ENCODE peak calls at places on chromosome 1, in eight cellular contexts. A is iPS DF 6.9, Z is thoracic aorta, K is suprapubic skin, M is body of pancreas, O is NT2/D1, N is H7, U is left lung. C is an unnamed sample. For H3K27me3, the result is how much of the 10 kb centered on the place peaks cover.

GRCh38 chr1:166080965-166081870 is 85.6 kb downstream of the FAM78B start:
- DNase-seq in M (no peak), Z (no peak), N (no peak), O (no peak), U (no peak), K (no peak), A (no peak), C (no peak)

GRCh38 chr1:5502310-5503194 is 489.7 kb downstream of the NPHP4 start:
- DNase-seq in U (no peak), N (no peak), A (no peak), O (no peak), Z (no peak), K (no peak), M (no peak), C (no peak)

GRCh38 chr1:233033366-233033765 is 83.0 kb downstream of the NTPCR start:
- DNase-seq in M (no peak), U (no peak), O (no peak), K (no peak), A (no peak), Z (no peak), N (no peak), C (no peak)

GRCh38 chr1:220680085-220680687 is 10.0 kb upstream of the C1orf115 start:
- DNase-seq in O (peak), N (peak), Z (no peak), K (no peak), A (peak), M (peak), U (no peak), C (peak)

GRCh38 chr1:203278087-203278884 is 27.0 kb upstream of the BTG2 start:
- DNase-seq in O (no peak), U (peak), A (no peak), N (peak), Z (peak), K (peak), M (peak), C (peak)

GRCh38 chr1:91774520-91775203 is 111.3 kb downstream of the TGFBR3 start:
- DNase-seq in U (no peak), O (no peak), A (no peak), Z (no peak), K (no peak), M (no peak), N (no peak), C (no peak)

GRCh38 chr1:184635347-184636155 is 119.1 kb downstream of the EDEM3 start:
- DNase-seq in U (no peak), A (no peak), Z (no peak), K (no peak), M (no peak), N (no peak), O (no peak), C (peak)

GRCh38 chr1:192950926-192951325 is 108.2 kb downstream of the UCHL5 start:
- DNase-seq in U (no peak), O (no peak), N (no peak), A (no peak), M (no peak), Z (no peak), K (no peak), C (no peak)

GRCh38 chr1:119544165-119544762 is 37.3 kb downstream of the HSD3B1 start:
- DNase-seq in N (peak), U (no peak), O (peak), Z (no peak), A (peak), M (peak), K (no peak), C (no peak)

GRCh38 chr1:66446261-66447001 is 87.5 kb upstream of the SGIP1 start:
- DNase-seq in U (no peak), N (peak), K (no peak), A (no peak), O (peak), M (no peak), Z (no peak), C (peak)

GRCh38 chr1:45723248-45723930 is 27.1 kb downstream of the IPP start:
- DNase-seq in Z (no peak), N (no peak), U (no peak), K (no peak), M (no peak), O (no peak), A (no peak), C (no peak)

GRCh38 chr1:2382621-2383361 is 8.6 kb downstream of the MORN1 start:
- DNase-seq in M (peak), K (no peak), A (peak), O (peak), Z (no peak), N (peak), U (peak), C (peak)

GRCh38 chr1:203569490-203570318 is 56.9 kb upstream of the ATP2B4 start:
- DNase-seq in A (no peak), M (no peak), K (no peak), O (no peak), U (no peak), N (no peak), Z (no peak), C (peak)

GRCh38 chr1:18555036-18555435 is 74.3 kb downstream of the KLHDC7A start:
- DNase-seq in K (no peak), O (no peak), A (no peak), M (no peak), N (no peak), Z (no peak), U (no peak), C (no peak)

GRCh38 chr1:231170875-231171274 is 9.0 kb downstream of the TRIM67 start:
- DNase-seq in K (no peak), Z (no peak), A (no peak), O (no peak), N (peak), U (no peak), M (no peak), C (no peak)
- H3K27me3 ChIP-seq in K (under half), Z (under half), A (under half), O (under half), N (under half), U (under half), M (under half), C (under half)

GRCh38 chr1:20032425-20032824 is 37.6 kb upstream of the PLA2G5 start:
- DNase-seq in M (no peak), K (no peak), Z (no peak), A (no peak), U (no peak), O (no peak), N (no peak), C (peak)

GRCh38 chr1:20037877-20038276 is 32.1 kb upstream of the PLA2G5 start:
- DNase-seq in A (no peak), O (peak), K (no peak), U (no peak), M (no peak), N (no peak), Z (no peak), C (peak)

GRCh38 chr1:20031836-20032235 is 38.2 kb upstream of the PLA2G5 start:
- DNase-seq in Z (no peak), K (no peak), A (no peak), M (no peak), U (no peak), O (no peak), N (no peak), C (no peak)

GRCh38 chr1:20033396-20033795 is 36.6 kb upstream of the PLA2G5 start:
- DNase-seq in A (no peak), K (no peak), Z (no peak), O (no peak), M (no peak), U (no peak), N (no peak), C (peak)

GRCh38 chr1:20035114-20035513 is 34.9 kb upstream of the PLA2G5 start:
- DNase-seq in U (no peak), M (no peak), O (no peak), A (no peak), Z (no peak), K (no peak), N (no peak), C (no peak)
- H3K27me3 ChIP-seq in U (under half), M (under half), O (under half), A (under half), Z (under half), K (under half), N (under half), C (under half)

GRCh38 chr1:216553766-216554165 is 130.5 kb upstream of the USH2A start:
- DNase-seq in N (no peak), Z (no peak), O (no peak), A (no peak), K (no peak), U (no peak), M (no peak), C (no peak)

GRCh38 chr1:216553040-216553439 is 129.8 kb upstream of the USH2A start:
- DNase-seq in A (no peak), K (no peak), N (no peak), O (no peak), U (no peak), Z (no peak), M (no peak), C (no peak)

GRCh38 chr1:216555653-216556052 is 132.4 kb upstream of the USH2A start:
- DNase-seq in O (no peak), M (no peak), K (no peak), A (no peak), U (no peak), N (no peak), Z (no peak), C (no peak)

GRCh38 chr1:216559359-216559758 is 136.1 kb upstream of the USH2A start:
- DNase-seq in Z (no peak), A (no peak), M (no peak), K (no peak), N (no peak), O (no peak), U (no peak), C (no peak)

GRCh38 chr1:216554934-216555333 is 131.7 kb upstream of the USH2A start:
- DNase-seq in O (no peak), N (no peak), K (no peak), M (no peak), U (no peak), A (no peak), Z (no peak), C (no peak)
- H3K27me3 ChIP-seq in O (under half), N (under half), K (under half), M (under half), U (under half), A (under half), Z (under half), C (under half)

GRCh38 chr1:229990326-229990725 is 76.7 kb upstream of the GALNT2 start:
- DNase-seq in M (no peak), Z (no peak), N (no peak), A (no peak), U (no peak), K (no peak), O (no peak), C (no peak)
- H3K27me3 ChIP-seq in M (under half), Z (under half), N (under half), A (under half), U (under half), K (under half), O (under half), C (under half)

C was measured in mammary epithelial cell.